ENCODE peak calls at places on chromosomes 2 and 18, in nine cellular contexts. W is cardiac muscle cell, J is SK-N-SH, G is mesothelial cell of epicardium, U is fibroblast of the aortic adventitia, A is upper lobe of left lung, K is Calu3, N is psoas muscle, S is lower leg skin. I is an unnamed sample.

GRCh38 chr2:25615920-25616319 is 57.5 kb downstream of the DTNB start:
- DNase-seq in N (no peak), J (no peak), K (no peak), U (peak), A (no peak), G (no peak), S (no peak), W (no peak), I (no peak)

GRCh38 chr2:122423934-122424333 is 668.5 kb downstream of the TSN start:
- DNase-seq in K (no peak), J (no peak), U (no peak), A (no peak), S (no peak), W (peak), G (no peak), N (no peak), I (no peak)

GRCh38 chr18:57441395-57441794 is 6.2 kb downstream of the ONECUT2 start:
- DNase-seq in N (no peak), S (no peak), A (peak), W (no peak), U (no peak), J (no peak), K (peak), G (no peak), I (peak)

GRCh38 chr2:239211391-239212094 is 189.3 kb downstream of the HDAC4 start:
- DNase-seq in A (no peak), N (no peak), G (no peak), U (peak), W (no peak), J (no peak), K (no peak), S (no peak), I (no peak)

GRCh38 chr2:187055463-187055862 is 206.5 kb upstream of the ZSWIM2 start:
- DNase-seq in G (no peak), A (no peak), J (no peak), S (no peak), K (peak), W (no peak), N (peak), U (peak), I (no peak)

GRCh38 chr18:58891753-58892152 is 27.1 kb downstream of the ZNF532 start:
- DNase-seq in K (no peak), U (no peak), G (no peak), W (no peak), S (no peak), N (no peak), A (no peak), J (no peak), I (no peak)

GRCh38 chr2:228548230-228548629 is 366.7 kb upstream of the SPHKAP start:
- DNase-seq in J (no peak), K (no peak), W (no peak), S (no peak), A (no peak), N (no peak), U (peak), G (no peak), I (no peak)

GRCh38 chr2:137912358-137912757 is 51.9 kb upstream of the HNMT start:
- DNase-seq in W (no peak), G (no peak), K (no peak), N (no peak), J (no peak), S (no peak), U (no peak), A (no peak), I (no peak)

GRCh38 chr18:67117804-67118203 is 398.7 kb downstream of the DSEL start:
- DNase-seq in N (no peak), S (no peak), U (peak), G (no peak), K (no peak), A (no peak), W (no peak), J (no peak), I (no peak)

GRCh38 chr2:5123597-5124196 is 568.5 kb upstream of the SOX11 start:
- DNase-seq in U (no peak), N (no peak), J (no peak), G (no peak), W (no peak), S (no peak), K (no peak), A (no peak), I (no peak)

GRCh38 chr2:75200140-75200985 is 1.0 kb upstream of the TACR1 start:
- DNase-seq in J (peak), U (peak), G (peak), A (peak), K (peak), W (peak), N (peak), S (no peak), I (peak)

GRCh38 chr18:49241852-49242251 is 218.6 kb downstream of the DYM start:
- DNase-seq in A (no peak), N (no peak), K (no peak), W (no peak), S (no peak), G (no peak), J (no peak), U (peak), I (no peak)

GRCh38 chr2:235463893-235464292 is 29.9 kb upstream of the AGAP1 start:
- DNase-seq in W (peak), G (no peak), N (peak), S (peak), J (no peak), K (no peak), U (peak), A (no peak), I (no peak)

GRCh38 chr2:215692387-215693079 is 256.7 kb upstream of the FN1 start:
- DNase-seq in A (no peak), G (no peak), J (no peak), U (peak), S (no peak), W (no peak), N (no peak), K (no peak), I (no peak)

GRCh38 chr2:97267411-97268074 is 154.6 kb downstream of the ANKRD36 start:
- DNase-seq in N (peak), J (no peak), U (peak), K (no peak), A (peak), W (no peak), G (peak), S (peak), I (no peak)

GRCh38 chr2:67399831-67400489 is 2.8 kb downstream of the ETAA1 start:
- DNase-seq in S (no peak), A (no peak), W (no peak), N (no peak), G (no peak), K (no peak), J (no peak), U (peak), I (no peak)

DNA sequence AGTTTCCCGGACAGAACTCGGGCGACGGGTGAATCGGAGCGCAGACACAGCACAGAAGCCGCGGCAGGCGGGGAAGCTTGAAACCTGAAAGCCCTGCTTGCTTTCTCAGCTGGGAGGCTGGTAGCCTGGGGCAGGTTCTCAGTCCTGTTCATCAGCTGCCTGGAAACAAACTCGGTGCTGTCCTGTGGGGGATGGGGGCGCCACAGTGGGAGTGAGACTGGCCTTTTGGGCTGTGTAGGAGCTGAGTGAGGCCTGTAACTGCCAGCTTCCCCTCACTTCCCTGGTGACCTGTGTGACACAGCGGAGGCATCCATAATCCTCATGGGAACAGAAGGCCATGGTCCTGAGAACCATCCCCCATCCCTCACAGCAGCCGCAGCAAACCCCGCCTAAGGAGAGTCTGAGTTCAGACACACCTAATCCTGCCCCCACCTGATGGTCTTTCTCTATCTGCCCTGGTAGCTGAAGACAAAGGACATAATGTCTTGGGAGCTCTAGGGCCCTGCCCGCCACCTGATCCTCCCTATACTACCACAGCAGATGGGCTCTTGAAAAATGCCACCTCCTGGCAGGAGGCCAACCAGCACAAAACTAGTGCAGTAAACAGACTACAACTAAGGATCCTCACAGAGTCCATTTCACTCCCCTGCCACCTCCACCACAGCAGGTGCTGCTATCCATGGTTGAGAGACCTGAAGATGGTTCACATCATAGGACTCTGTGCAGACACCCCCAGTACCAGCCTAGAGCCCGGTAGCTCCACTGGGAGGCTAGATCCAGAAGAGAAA is 52.7 kb upstream of the LDLRAD4 start:
- DNase-seq in A (no peak), G (no peak), U (no peak), S (no peak), W (no peak), J (no peak), N (no peak), K (no peak), I (no peak)
- TF ChIP-seq CTCF in A (no peak), G (no peak), U (no peak), S (no peak), W (no peak), J (no peak), N (no peak), K (no peak), I (no peak)

GRCh38 chr18:63322908-63323634 is 3.5 kb upstream of the BCL2 start:
- DNase-seq in W (peak), G (peak), N (no peak), K (peak), J (peak), S (no peak), U (peak), A (no peak), I (peak)
- TF ChIP-seq CTCF in W (peak), G (peak), N (peak), K (peak), J (peak), S (no peak), U (peak), A (peak), I (peak)

GRCh38 chr2:220465700-220466099 is 838.3 kb downstream of the SLC4A3 start:
- DNase-seq in A (no peak), U (peak), K (no peak), N (no peak), S (no peak), J (no peak), G (no peak), W (no peak), I (no peak)

GRCh38 chr2:220463876-220464275 is 836.4 kb downstream of the SLC4A3 start:
- DNase-seq in S (no peak), N (no peak), W (no peak), J (no peak), A (no peak), K (no peak), G (no peak), U (no peak), I (no peak)

GRCh38 chr2:220455389-220455788 is 828.0 kb downstream of the SLC4A3 start:
- DNase-seq in K (no peak), G (no peak), W (no peak), U (peak), N (no peak), J (no peak), S (no peak), A (no peak), I (no peak)

GRCh38 chr2:220458051-220458450 is 830.6 kb downstream of the SLC4A3 start:
- DNase-seq in J (no peak), N (no peak), K (no peak), A (no peak), W (no peak), S (no peak), G (no peak), U (no peak), I (no peak)

DNA sequence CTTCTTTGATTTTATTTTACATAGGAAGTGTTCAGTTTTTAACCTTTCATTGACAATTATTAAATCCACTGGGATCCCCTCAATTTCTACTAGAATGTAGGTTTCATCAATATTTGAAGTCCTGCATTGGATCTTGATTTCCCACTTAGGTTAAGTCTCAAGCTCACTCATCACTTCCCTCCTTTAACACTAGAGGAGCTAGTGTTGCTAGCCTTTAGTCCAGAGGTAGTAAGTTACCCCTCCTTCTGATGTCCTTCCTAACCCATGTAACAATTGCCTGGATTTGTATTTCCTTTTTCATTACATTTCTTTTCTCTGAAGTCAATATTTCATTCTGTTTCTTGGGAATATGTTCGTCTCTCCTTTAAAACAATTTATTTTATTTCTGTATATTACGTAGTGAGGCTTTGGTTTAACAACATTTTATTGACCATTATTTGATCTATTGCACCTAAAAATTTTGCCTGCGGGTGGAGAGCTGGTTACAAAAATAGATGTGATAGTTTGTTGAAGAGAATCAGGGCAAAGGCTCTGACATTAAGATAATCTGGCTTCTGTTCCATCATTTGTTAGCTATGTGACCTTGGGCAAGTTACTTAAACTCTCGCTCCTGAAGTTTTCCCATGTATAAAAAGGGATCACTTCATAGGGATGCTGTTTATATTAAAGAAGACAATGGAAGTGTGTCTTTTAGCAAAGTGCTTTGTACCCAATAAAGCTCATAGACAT is 833.0 kb downstream of the SLC4A3 start:
- DNase-seq in N (no peak), J (no peak), S (no peak), W (no peak), A (no peak), U (no peak), G (no peak), K (no peak), I (no peak)
- TF ChIP-seq CTCF in N (no peak), J (peak), S (no peak), W (no peak), A (no peak), U (peak), G (no peak), K (no peak), I (peak)

GRCh38 chr2:216905649-216906048 is 45.8 kb upstream of the TNP1 start:
- DNase-seq in K (no peak), G (no peak), N (no peak), A (no peak), W (no peak), S (no peak), J (no peak), U (no peak), I (no peak)
- TF ChIP-seq CTCF in K (no peak), G (peak), N (no peak), A (no peak), W (no peak), S (no peak), J (no peak), U (no peak), I (peak)

DNA sequence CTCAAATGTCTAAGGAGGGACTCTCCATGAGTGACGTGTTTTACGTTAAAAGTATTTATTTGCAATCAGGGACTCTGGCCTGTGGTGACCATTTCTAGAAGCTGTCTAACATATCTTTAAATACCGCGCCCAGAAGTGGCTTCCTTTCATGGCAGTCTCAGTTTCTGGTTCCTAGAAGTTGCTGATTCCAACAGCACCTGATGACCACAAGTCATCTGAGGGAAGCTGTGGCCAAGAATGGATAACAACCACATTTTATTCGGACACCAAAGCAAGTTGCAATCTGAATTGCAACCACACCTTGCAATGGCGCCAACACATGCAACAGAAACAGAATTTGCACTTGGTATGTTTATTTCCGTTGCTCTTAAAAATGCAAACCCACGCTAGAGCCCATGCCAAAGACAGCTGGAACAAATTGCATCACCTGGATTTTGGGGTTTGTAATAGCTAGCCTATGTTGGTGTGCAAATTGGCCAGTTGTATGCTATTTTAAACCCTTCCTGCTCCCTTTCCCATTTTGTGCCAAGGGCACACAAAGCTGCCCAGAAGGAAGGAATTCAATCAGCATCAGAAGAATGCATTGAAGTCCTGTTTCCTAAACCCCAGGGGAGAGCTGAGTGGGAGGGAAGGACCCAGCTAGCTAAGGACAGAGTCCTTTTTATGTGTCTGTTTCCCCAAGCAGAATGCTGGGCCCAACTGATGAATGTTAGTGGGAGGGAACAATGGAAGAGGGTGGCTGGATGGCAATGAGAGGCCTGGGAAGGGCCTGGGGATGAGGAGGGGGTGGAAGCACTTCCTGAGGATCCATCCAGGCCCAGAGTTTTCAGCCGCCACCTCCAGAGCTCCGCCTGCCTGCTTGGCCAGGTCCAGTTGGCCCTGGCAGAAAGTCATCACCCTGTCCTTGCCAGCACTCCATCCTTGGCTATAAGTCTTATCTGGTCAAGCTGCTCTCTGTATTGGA is 32.9 kb downstream of the MEX3C start:
- DNase-seq in A (no peak), W (no peak), N (no peak), G (no peak), K (no peak), U (peak), S (peak), J (no peak), I (no peak)
- TF ChIP-seq CTCF in A (no peak), W (no peak), N (no peak), G (no peak), K (no peak), U (no peak), S (no peak), J (no peak), I (no peak)

DNA sequence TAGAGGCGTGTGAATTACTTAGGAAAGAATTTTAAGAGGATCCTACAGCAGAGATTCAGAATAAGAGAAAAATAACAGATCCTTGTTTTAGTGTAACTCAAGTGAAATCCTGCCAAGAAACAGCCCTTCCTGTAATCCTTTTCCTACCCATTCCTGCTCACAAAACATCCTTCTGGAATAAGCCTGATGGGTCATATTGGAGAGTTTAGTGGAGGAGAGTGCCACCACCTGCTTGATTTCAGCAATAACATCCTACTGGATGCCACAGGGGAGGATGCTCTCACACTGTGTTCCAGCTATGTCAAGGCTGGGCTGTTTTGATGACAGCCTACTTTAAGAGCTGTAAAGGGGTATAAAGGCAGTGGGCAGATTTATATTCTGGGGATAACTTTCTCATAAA is 54.8 kb upstream of the CCDC178 start:
- DNase-seq in J (peak), W (peak), N (no peak), U (peak), K (peak), G (peak), S (no peak), A (no peak), I (peak)
- TF ChIP-seq CTCF in J (peak), W (peak), N (no peak), U (peak), K (peak), G (no peak), S (no peak), A (no peak), I (peak)

GRCh38 chr2:43104106-43104505 is 122.3 kb downstream of the ZFP36L2 start:
- DNase-seq in N (no peak), S (no peak), J (no peak), A (no peak), G (no peak), W (no peak), K (no peak), U (no peak), I (no peak)

GRCh38 chr2:43104763-43105162 is 121.6 kb downstream of the ZFP36L2 start:
- DNase-seq in A (no peak), K (no peak), S (no peak), G (no peak), N (no peak), U (no peak), W (no peak), J (no peak), I (no peak)

GRCh38 chr2:43107679-43108078 is 118.7 kb downstream of the ZFP36L2 start:
- DNase-seq in G (no peak), U (no peak), A (no peak), S (no peak), N (no peak), K (no peak), W (no peak), J (no peak), I (no peak)

GRCh38 chr2:43106767-43107527 is 119.5 kb downstream of the ZFP36L2 start:
- DNase-seq in N (no peak), U (peak), S (no peak), W (no peak), J (no peak), A (no peak), K (no peak), G (no peak), I (no peak)

GRCh38 chr2:43105586-43106562 is 120.5 kb downstream of the ZFP36L2 start:
- DNase-seq in W (no peak), N (peak), K (peak), G (no peak), U (peak), J (peak), A (no peak), S (no peak), I (no peak)
- TF ChIP-seq CTCF in W (peak), N (peak), K (no peak), G (no peak), U (peak), J (peak), A (peak), S (no peak), I (peak)

DNA sequence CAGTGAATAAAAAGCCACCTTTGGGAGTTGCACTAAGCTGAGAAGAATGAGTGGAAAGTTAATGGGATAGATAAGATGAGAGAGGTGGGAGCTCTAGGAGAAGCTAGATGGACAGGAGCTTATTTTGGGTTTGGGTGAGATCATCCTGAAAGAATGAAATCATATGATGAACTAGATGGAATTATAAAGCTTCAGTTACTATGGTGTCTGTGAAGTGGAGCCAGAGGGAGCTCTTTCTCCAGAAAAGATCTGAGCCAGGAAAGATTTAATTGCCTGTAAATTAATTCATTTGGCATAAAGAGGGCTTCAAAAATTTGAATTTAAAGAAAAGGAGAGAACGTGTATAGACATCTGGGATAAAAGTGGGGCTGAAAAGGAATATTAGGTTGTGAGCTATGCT is 10.3 kb downstream of the DNAH6 start:
- DNase-seq in J (no peak), W (no peak), K (no peak), S (no peak), N (no peak), U (peak), G (no peak), A (no peak), I (no peak)
- TF ChIP-seq CTCF in J (no peak), W (no peak), K (no peak), S (no peak), N (no peak), U (no peak), G (no peak), A (no peak), I (no peak)